ENCODE peak calls at places on chromosomes 5 and 9, in seven cellular contexts. One of them, this sample, is unnamed.

GRCh38 chr5:10018670-10019069 is 231.0 kb downstream of the ATPSCKMT start:
- DNase-seq in H1: no peak
- DNase-seq in IMR-90: peak; percentile 96
- DNase-seq in neuronal stem cell: no peak
- DNase-seq in H9: no peak
- DNase-seq in mesendoderm: peak; percentile 23
- DNase-seq in mesenchymal stem cell: peak; percentile 95
- DNase-seq in this sample: peak; percentile 78

GRCh38 chr9:31674264-31674663 is 710.2 kb upstream of the ACO1 start:
- DNase-seq in neuronal stem cell: no peak
- DNase-seq in H1: no peak
- DNase-seq in IMR-90: no peak
- DNase-seq in H9: no peak
- DNase-seq in mesendoderm: no peak
- DNase-seq in mesenchymal stem cell: no peak
- DNase-seq in this sample: no peak

GRCh38 chr5:136018814-136019777 is 9.7 kb upstream of the TGFBI start:
- DNase-seq in H1: no peak
- DNase-seq in neuronal stem cell: no peak
- DNase-seq in mesendoderm: no peak
- DNase-seq in IMR-90: peak; percentile 99
- DNase-seq in mesenchymal stem cell: peak; percentile 96
- DNase-seq in H9: no peak
- DNase-seq in this sample: no peak

GRCh38 chr9:100428871-100429654 is 2.1 kb downstream of the MSANTD3 start:
- DNase-seq in H1: no peak
- DNase-seq in IMR-90: peak; percentile 100
- DNase-seq in mesenchymal stem cell: peak; percentile 100
- DNase-seq in H9: no peak
- DNase-seq in neuronal stem cell: no peak
- DNase-seq in mesendoderm: peak; percentile 56
- DNase-seq in this sample: peak; percentile 76

GRCh38 chr5:1881273-1881586 is 1.5 kb downstream of the IRX4 start:
- DNase-seq in mesendoderm: peak; percentile 95
- DNase-seq in mesenchymal stem cell: no peak
- DNase-seq in H1: peak; percentile 77
- DNase-seq in IMR-90: no peak
- DNase-seq in neuronal stem cell: no peak
- DNase-seq in H9: peak; percentile 93
- DNase-seq in this sample: no peak

GRCh38 chr9:97907051-97907450 is 15.2 kb downstream of the TRMO start:
- DNase-seq in H9: no peak
- DNase-seq in neuronal stem cell: no peak
- DNase-seq in mesendoderm: no peak
- DNase-seq in mesenchymal stem cell: no peak
- DNase-seq in IMR-90: no peak
- DNase-seq in H1: no peak
- DNase-seq in this sample: no peak

GRCh38 chr5:132459031-132459982 is 31.3 kb downstream of the IRF1 start:
- DNase-seq in neuronal stem cell: no peak
- DNase-seq in H1: no peak
- DNase-seq in IMR-90: peak; percentile 75
- DNase-seq in mesenchymal stem cell: peak; percentile 89
- DNase-seq in mesendoderm: no peak
- DNase-seq in H9: no peak
- DNase-seq in this sample: no peak

GRCh38 chr9:137461663-137462395 is 2.7 kb upstream of the NSMF start:
- DNase-seq in mesendoderm: peak; percentile 82
- DNase-seq in mesenchymal stem cell: peak; percentile 43
- DNase-seq in H9: peak; percentile 94
- DNase-seq in neuronal stem cell: no peak
- DNase-seq in H1: peak; percentile 89
- DNase-seq in IMR-90: no peak
- DNase-seq in this sample: peak; percentile 38

GRCh38 chr9:72769546-72769945 is 183.3 kb downstream of the ALDH1A1 start:
- DNase-seq in IMR-90: no peak
- DNase-seq in neuronal stem cell: no peak
- DNase-seq in H9: no peak
- DNase-seq in H1: no peak
- DNase-seq in mesenchymal stem cell: no peak
- DNase-seq in mesendoderm: no peak
- DNase-seq in this sample: no peak

GRCh38 chr9:27645166-27645840 is 72.0 kb upstream of the C9orf72 start:
- DNase-seq in IMR-90: no peak
- DNase-seq in neuronal stem cell: no peak
- DNase-seq in H1: no peak
- DNase-seq in H9: no peak
- DNase-seq in mesenchymal stem cell: no peak
- DNase-seq in mesendoderm: peak; percentile 44
- DNase-seq in this sample: no peak

GRCh38 chr5:91069364-91069763 is 313.8 kb downstream of the ARRDC3 start:
- DNase-seq in mesenchymal stem cell: no peak
- DNase-seq in H1: no peak
- DNase-seq in IMR-90: no peak
- DNase-seq in mesendoderm: no peak
- DNase-seq in neuronal stem cell: no peak
- DNase-seq in H9: no peak
- DNase-seq in this sample: no peak

GRCh38 chr9:104586496-104587180 is 12.6 kb downstream of the OR13C5 start:
- DNase-seq in H9: no peak
- DNase-seq in mesendoderm: no peak
- DNase-seq in H1: no peak
- DNase-seq in neuronal stem cell: no peak
- DNase-seq in mesenchymal stem cell: no peak
- DNase-seq in IMR-90: no peak
- DNase-seq in this sample: peak; percentile 54

GRCh38 chr5:141663506-141663905 is 12.3 kb upstream of the FCHSD1 start:
- DNase-seq in H9: no peak
- DNase-seq in H1: no peak
- DNase-seq in neuronal stem cell: no peak
- DNase-seq in mesendoderm: no peak
- DNase-seq in IMR-90: no peak
- DNase-seq in mesenchymal stem cell: no peak
- DNase-seq in this sample: no peak

GRCh38 chr9:3909966-3910650 is 384.3 kb upstream of the RFX3 start:
- DNase-seq in neuronal stem cell: no peak
- DNase-seq in H1: no peak
- DNase-seq in H9: no peak
- DNase-seq in mesenchymal stem cell: peak; percentile 42
- DNase-seq in IMR-90: no peak
- DNase-seq in mesendoderm: no peak
- DNase-seq in this sample: no peak

GRCh38 chr9:30943446-30944232 is 1440.8 kb upstream of the ACO1 start:
- DNase-seq in neuronal stem cell: no peak
- DNase-seq in H1: no peak
- DNase-seq in H9: no peak
- DNase-seq in mesenchymal stem cell: no peak
- DNase-seq in IMR-90: no peak
- DNase-seq in mesendoderm: no peak
- DNase-seq in this sample: no peak

GRCh38 chr5:55149396-55149795 is 10.6 kb upstream of the GPX8 start:
- DNase-seq in mesendoderm: no peak
- DNase-seq in IMR-90: no peak
- DNase-seq in mesenchymal stem cell: no peak
- DNase-seq in neuronal stem cell: no peak
- DNase-seq in H9: no peak
- DNase-seq in H1: no peak
- DNase-seq in this sample: no peak

GRCh38 chr5:122151640-122152039 is 22.3 kb downstream of the ZNF474 start:
- DNase-seq in H1: no peak
- DNase-seq in mesenchymal stem cell: peak; percentile 90
- DNase-seq in neuronal stem cell: no peak
- DNase-seq in IMR-90: peak; percentile 80
- DNase-seq in mesendoderm: peak; percentile 74
- DNase-seq in H9: no peak
- DNase-seq in this sample: no peak

GRCh38 chr5:39333104-39333503 is 31.2 kb downstream of the C9 start:
- DNase-seq in neuronal stem cell: no peak
- DNase-seq in H9: no peak
- DNase-seq in H1: no peak
- DNase-seq in IMR-90: no peak
- DNase-seq in mesenchymal stem cell: no peak
- DNase-seq in mesendoderm: no peak
- DNase-seq in this sample: no peak

GRCh38 chr9:135971892-135972291 is 10.7 kb upstream of the UBAC1 start:
- DNase-seq in mesendoderm: peak; percentile 90
- DNase-seq in H9: peak; percentile 96
- DNase-seq in mesenchymal stem cell: no peak
- DNase-seq in H1: peak; percentile 98
- DNase-seq in IMR-90: no peak
- DNase-seq in neuronal stem cell: peak; percentile 82
- DNase-seq in this sample: peak; percentile 92

GRCh38 chr5:6634788-6635430 is 1.7 kb downstream of the SRD5A1 start:
- DNase-seq in mesenchymal stem cell: peak; percentile 19
- DNase-seq in H1: no peak
- DNase-seq in mesendoderm: no peak
- DNase-seq in IMR-90: peak; percentile 45
- DNase-seq in neuronal stem cell: no peak
- DNase-seq in H9: no peak
- DNase-seq in this sample: no peak

GRCh38 chr5:133123297-133123696 is 71.5 kb downstream of the HSPA4 start:
- DNase-seq in mesenchymal stem cell: no peak
- DNase-seq in IMR-90: no peak
- DNase-seq in H9: no peak
- DNase-seq in H1: no peak
- DNase-seq in neuronal stem cell: no peak
- DNase-seq in mesendoderm: no peak
- DNase-seq in this sample: no peak

GRCh38 chr9:131854334-131854733 is 114.5 kb upstream of the RAPGEF1 start:
- DNase-seq in neuronal stem cell: no peak
- DNase-seq in IMR-90: no peak
- DNase-seq in H9: no peak
- DNase-seq in mesenchymal stem cell: no peak
- DNase-seq in mesendoderm: no peak
- DNase-seq in H1: no peak
- DNase-seq in this sample: no peak

DNA sequence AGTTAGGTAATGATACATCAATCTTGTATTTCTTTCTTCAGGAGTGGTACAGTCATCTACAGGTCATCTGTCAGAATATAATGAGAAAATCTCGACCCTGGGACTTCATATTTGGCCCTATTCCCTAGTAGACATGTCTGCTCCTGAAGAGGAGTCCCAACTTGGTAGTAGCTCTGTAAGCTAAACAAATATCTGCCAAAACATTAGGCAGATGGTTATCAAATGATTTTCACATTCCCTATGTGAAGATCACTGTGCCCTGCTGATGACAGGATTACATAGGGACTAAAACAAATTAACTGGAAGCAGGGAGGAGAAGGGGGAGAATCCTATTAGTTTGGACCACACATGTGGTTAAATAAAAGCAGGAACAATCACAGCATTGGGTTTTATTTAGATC is 138.6 kb upstream of the NFIB start:
- DNase-seq in mesenchymal stem cell: no peak
- DNase-seq in H1: no peak
- DNase-seq in IMR-90: no peak
- DNase-seq in neuronal stem cell: no peak
- DNase-seq in mesendoderm: no peak
- DNase-seq in H9: no peak
- DNase-seq in this sample: peak; percentile 29
- H2BK5ac ChIP-seq in mesenchymal stem cell: no peak overlapping the region
- H2BK5ac ChIP-seq in H1: no peak overlapping the region
- H2BK5ac ChIP-seq in IMR-90: no peak overlapping the region
- H2BK5ac ChIP-seq in neuronal stem cell: no peak overlapping the region
- H2BK5ac ChIP-seq in mesendoderm: no peak overlapping the region
- H2BK5ac ChIP-seq in H9: no peak overlapping the region
- H2BK5ac ChIP-seq in this sample: no peak overlapping the region

DNA sequence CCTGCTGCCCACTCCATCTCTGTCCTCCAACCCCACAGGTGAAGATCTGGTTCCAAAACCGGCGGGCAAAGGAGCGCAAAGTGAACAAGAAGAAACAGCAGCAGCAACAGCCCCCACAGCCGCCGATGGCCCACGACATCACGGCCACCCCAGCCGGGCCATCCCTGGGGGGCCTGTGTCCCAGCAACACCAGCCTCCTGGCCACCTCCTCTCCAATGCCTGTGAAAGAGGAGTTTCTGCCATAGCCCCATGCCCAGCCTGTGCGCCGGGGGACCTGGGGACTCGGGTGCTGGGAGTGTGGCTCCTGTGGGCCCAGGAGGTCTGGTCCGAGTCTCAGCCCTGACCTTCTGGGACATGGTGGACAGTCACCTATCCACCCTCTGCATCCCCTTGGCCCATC is 6.4 kb upstream of the SLC6A7 start:
- DNase-seq in IMR-90: no peak
- DNase-seq in H1: no peak
- DNase-seq in mesendoderm: no peak
- DNase-seq in H9: no peak
- DNase-seq in mesenchymal stem cell: no peak
- DNase-seq in neuronal stem cell: no peak
- DNase-seq in this sample: no peak
- H2BK5ac ChIP-seq in IMR-90: no peak overlapping the region
- H2BK5ac ChIP-seq in H1: no peak overlapping the region
- H2BK5ac ChIP-seq in mesendoderm: no peak overlapping the region
- H2BK5ac ChIP-seq in H9: no peak overlapping the region
- H2BK5ac ChIP-seq in mesenchymal stem cell: no peak overlapping the region
- H2BK5ac ChIP-seq in neuronal stem cell: no peak overlapping the region
- H2BK5ac ChIP-seq in this sample: no peak overlapping the region

GRCh38 chr9:75065513-75065912 is 22.4 kb downstream of the NMRK1 start:
- DNase-seq in mesendoderm: no peak
- DNase-seq in H9: no peak
- DNase-seq in neuronal stem cell: no peak
- DNase-seq in IMR-90: no peak
- DNase-seq in H1: no peak
- DNase-seq in mesenchymal stem cell: no peak
- DNase-seq in this sample: no peak

GRCh38 chr9:75063556-75064305 is 24.2 kb downstream of the NMRK1 start:
- DNase-seq in mesenchymal stem cell: no peak
- DNase-seq in mesendoderm: no peak
- DNase-seq in H9: no peak
- DNase-seq in neuronal stem cell: no peak
- DNase-seq in H1: no peak
- DNase-seq in IMR-90: peak; percentile 63
- DNase-seq in this sample: no peak

GRCh38 chr9:75064307-75065025 is 23.5 kb downstream of the NMRK1 start:
- DNase-seq in IMR-90: peak; percentile 72
- DNase-seq in mesenchymal stem cell: no peak
- DNase-seq in mesendoderm: no peak
- DNase-seq in H1: no peak
- DNase-seq in neuronal stem cell: no peak
- DNase-seq in H9: no peak
- DNase-seq in this sample: no peak

DNA sequence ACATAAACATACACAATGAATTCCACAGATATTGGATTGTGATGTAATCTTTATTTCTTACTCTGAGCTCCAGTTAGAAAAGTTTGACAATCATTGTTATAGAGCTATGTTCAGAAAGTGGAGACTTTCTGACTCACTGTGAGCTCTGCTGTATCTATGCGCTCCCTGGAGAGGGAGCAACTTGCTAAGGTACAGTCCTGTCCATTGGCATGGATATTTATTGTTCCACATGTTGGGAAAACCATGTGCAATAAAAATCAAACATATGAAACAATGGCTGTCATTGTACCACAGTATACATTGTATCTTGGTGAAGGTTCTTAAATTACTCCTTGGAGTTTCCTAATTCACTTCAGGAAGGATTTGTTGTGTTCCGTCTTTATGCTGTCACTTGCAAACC is 26.8 kb downstream of the NMRK1 start:
- DNase-seq in IMR-90: no peak
- DNase-seq in mesenchymal stem cell: no peak
- DNase-seq in neuronal stem cell: no peak
- DNase-seq in H1: no peak
- DNase-seq in H9: no peak
- DNase-seq in mesendoderm: no peak
- DNase-seq in this sample: no peak
- H2BK5ac ChIP-seq in IMR-90: no peak overlapping the region
- H2BK5ac ChIP-seq in mesenchymal stem cell: no peak overlapping the region
- H2BK5ac ChIP-seq in neuronal stem cell: no peak overlapping the region
- H2BK5ac ChIP-seq in H1: no peak overlapping the region
- H2BK5ac ChIP-seq in H9: no peak overlapping the region
- H2BK5ac ChIP-seq in mesendoderm: no peak overlapping the region
- H2BK5ac ChIP-seq in this sample: no peak overlapping the region

GRCh38 chr5:140324041-140324833 is 21.3 kb upstream of the PFDN1 start:
- DNase-seq in H9: no peak
- DNase-seq in IMR-90: peak; percentile 59
- DNase-seq in neuronal stem cell: no peak
- DNase-seq in H1: no peak
- DNase-seq in mesendoderm: peak; percentile 77
- DNase-seq in mesenchymal stem cell: peak; percentile 54
- DNase-seq in this sample: no peak
- H2BK5ac ChIP-seq in H9: no peak overlapping the region
- H2BK5ac ChIP-seq in IMR-90: peak overlapping the region; percentile 6
- H2BK5ac ChIP-seq in neuronal stem cell: no peak overlapping the region
- H2BK5ac ChIP-seq in H1: no peak overlapping the region
- H2BK5ac ChIP-seq in mesendoderm: no peak overlapping the region
- H2BK5ac ChIP-seq in mesenchymal stem cell: peak overlapping the region; percentile 14
- H2BK5ac ChIP-seq in this sample: no peak overlapping the region

This sample was measured in trophoblast cell.